ENCODE peak calls at places on chromosomes 12 and 14, in eight cellular contexts. O, N, Q, K, T, B, R and W are unnamed samples.

GRCh38 chr12:58249610-58250009 is 308.2 kb downstream of the ATP23 start:
- DNase-seq in O (no peak), N (no peak), Q (no peak), K (no peak), T (no peak), B (no peak), R (peak), W (no peak)

GRCh38 chr12:29041621-29042020 is 107.5 kb upstream of the FAR2 start:
- DNase-seq in O (peak), N (no peak), Q (no peak), K (no peak), T (no peak), B (no peak), R (peak), W (no peak)

GRCh38 chr14:90610641-90611040 is 205.6 kb downstream of the TTC7B start:
- DNase-seq in O (no peak), N (no peak), Q (no peak), K (no peak), T (no peak), B (no peak), R (no peak), W (no peak)

GRCh38 chr14:89856871-89857345 is 97.6 kb downstream of the EFCAB11 start:
- DNase-seq in O (peak), N (no peak), Q (no peak), K (no peak), T (no peak), B (no peak), R (peak), W (no peak)

GRCh38 chr12:76810690-76811434 is 46.9 kb downstream of the ZDHHC17 start:
- DNase-seq in O (no peak), N (no peak), Q (no peak), K (no peak), T (no peak), B (no peak), R (no peak), W (no peak)

GRCh38 chr14:54730156-54730961 is 163.4 kb downstream of the SAMD4A start:
- DNase-seq in O (peak), N (no peak), Q (no peak), K (no peak), T (no peak), B (no peak), R (peak), W (no peak)

GRCh38 chr12:124359671-124360581 is 65.0 kb downstream of the RFLNA start:
- DNase-seq in O (peak), N (no peak), Q (peak), K (no peak), T (no peak), B (no peak), R (no peak), W (no peak)

GRCh38 chr12:21989819-21990412 is 48.7 kb upstream of the ABCC9 start:
- DNase-seq in O (peak), N (no peak), Q (peak), K (no peak), T (no peak), B (no peak), R (peak), W (no peak)

GRCh38 chr14:39109893-39110715 is 4.0 kb upstream of the GEMIN2 start:
- DNase-seq in O (no peak), N (no peak), Q (peak), K (no peak), T (no peak), B (no peak), R (peak), W (no peak)

GRCh38 chr12:123571343-123571813 is 13.0 kb upstream of the TMED2 start:
- DNase-seq in O (peak), N (no peak), Q (peak), K (no peak), T (peak), B (peak), R (peak), W (no peak)

GRCh38 chr14:89960895-89961294 is 5.2 kb downstream of the TDP1 start:
- DNase-seq in O (no peak), N (no peak), Q (peak), K (no peak), T (no peak), B (no peak), R (no peak), W (no peak)

GRCh38 chr14:71261206-71261605 is 353.9 kb downstream of the PCNX1 start:
- DNase-seq in O (peak), N (no peak), Q (no peak), K (no peak), T (no peak), B (no peak), R (peak), W (no peak)

GRCh38 chr12:468671-469389 is 9.1 kb downstream of the B4GALNT3 start:
- DNase-seq in O (no peak), N (no peak), Q (no peak), K (no peak), T (no peak), B (no peak), R (peak), W (no peak)

GRCh38 chr14:23613242-23614070 is 22.7 kb upstream of the DHRS2 start:
- DNase-seq in O (no peak), N (no peak), Q (no peak), K (no peak), T (no peak), B (no peak), R (no peak), W (no peak)

GRCh38 chr12:62659457-62660295 is 193.1 kb downstream of the MON2 start:
- DNase-seq in O (no peak), N (no peak), Q (peak), K (no peak), T (no peak), B (no peak), R (peak), W (no peak)